ENCODE peak calls at places on chromosomes 11 and 22, in five cellular contexts. Z, P, U, M and N are unnamed samples.

GRCh38 chr22:35645646-35646045 is 2.6 kb upstream of the APOL6 start:
- DNase-seq in M (no peak), U (no peak), P (no peak), Z (no peak), N (no peak)

GRCh38 chr11:113167599-113167998 is 146.8 kb upstream of the TTC12 start:
- DNase-seq in U (no peak), P (no peak), M (no peak), Z (no peak), N (no peak)

GRCh38 chr11:67545280-67545679 is 22.0 kb upstream of the CABP2 start:
- DNase-seq in Z (no peak), P (no peak), U (peak), M (no peak), N (no peak)

GRCh38 chr22:46337870-46338269 is 2.4 kb downstream of the TRMU start:
- DNase-seq in U (peak), P (no peak), Z (no peak), M (no peak), N (no peak)

GRCh38 chr22:32378703-32379272 is 21.1 kb downstream of the RFPL3 start:
- DNase-seq in M (no peak), U (no peak), Z (peak), P (no peak), N (no peak)

GRCh38 chr22:28952857-28953256 is 69.5 kb downstream of the ZNRF3 start:
- DNase-seq in P (peak), Z (peak), M (peak), U (no peak), N (no peak)

GRCh38 chr22:17910561-17911311 is 113.6 kb downstream of the MICAL3 start:
- DNase-seq in M (peak), Z (peak), P (peak), U (no peak), N (peak)

GRCh38 chr11:76691655-76692054 is 21.1 kb upstream of the LRRC32 start:
- DNase-seq in Z (no peak), P (no peak), M (no peak), U (no peak), N (no peak)

GRCh38 chr11:86688398-86689179 is 16.2 kb upstream of the ME3 start:
- DNase-seq in Z (peak), U (no peak), P (peak), M (peak), N (no peak)

GRCh38 chr11:45180158-45180887 is 33.9 kb downstream of the PRDM11 start:
- DNase-seq in U (peak), P (no peak), Z (no peak), M (no peak), N (no peak)

GRCh38 chr22:49554741-49555140 is 272.9 kb downstream of the BRD1 start:
- DNase-seq in M (no peak), Z (no peak), P (no peak), U (no peak), N (no peak)

GRCh38 chr22:49765951-49766350 is 61.7 kb downstream of the BRD1 start:
- DNase-seq in P (no peak), M (no peak), U (peak), Z (no peak), N (no peak)

GRCh38 chr11:17777086-17777725 is 42.6 kb downstream of the KCNC1 start:
- DNase-seq in Z (no peak), M (no peak), U (no peak), P (no peak), N (no peak)

GRCh38 chr11:76233196-76233921 is 27.1 kb upstream of the WNT11 start:
- DNase-seq in U (peak), M (no peak), P (no peak), Z (no peak), N (no peak)

GRCh38 chr11:71139516-71140205 is 112.7 kb downstream of the SHANK2 start:
- DNase-seq in P (no peak), M (no peak), U (peak), Z (no peak), N (no peak)

GRCh38 chr11:3939211-3939610 is 83.7 kb downstream of the STIM1 start:
- DNase-seq in Z (peak), M (peak), P (peak), U (no peak), N (peak)

GRCh38 chr11:118287006-118287405 is 17.5 kb upstream of the CD3E start:
- DNase-seq in Z (no peak), M (no peak), U (no peak), P (no peak), N (no peak)

GRCh38 chr11:70183483-70184176 is 19.5 kb upstream of the FADD start:
- DNase-seq in P (no peak), U (no peak), Z (no peak), M (no peak), N (no peak)

GRCh38 chr11:60018058-60018457 is 1.1 kb downstream of the OOSP4B start:
- DNase-seq in P (no peak), M (no peak), U (no peak), Z (no peak), N (no peak)

GRCh38 chr22:17855891-17856290 is 81.6 kb upstream of the BID start:
- DNase-seq in P (no peak), M (no peak), Z (no peak), U (peak), N (no peak)

GRCh38 chr22:44862981-44863860 is 110.8 kb downstream of the ARHGAP8 start:
- DNase-seq in M (no peak), Z (no peak), P (no peak), U (peak), N (no peak)

GRCh38 chr22:20531404-20532181 is 24.2 kb downstream of the MED15 start:
- DNase-seq in P (no peak), M (no peak), Z (peak), U (no peak), N (peak)
- H3K4me3 ChIP-seq in P (no peak), M (no peak), Z (no peak), U (no peak), N (no peak)

GRCh38 chr11:96214745-96215093 is 128.3 kb downstream of the MAML2 start:
- DNase-seq in U (no peak), P (no peak), Z (no peak), M (no peak), N (no peak)
- H3K4me3 ChIP-seq in U (no peak), P (no peak), Z (no peak), M (no peak), N (no peak)

GRCh38 chr11:94544582-94544831 is 786 bp downstream of the FUT4 start:
- DNase-seq in U (no peak), Z (no peak), P (no peak), M (no peak), N (no peak)
- H3K4me3 ChIP-seq in U (peak), Z (peak), P (peak), M (peak), N (peak)

DNA sequence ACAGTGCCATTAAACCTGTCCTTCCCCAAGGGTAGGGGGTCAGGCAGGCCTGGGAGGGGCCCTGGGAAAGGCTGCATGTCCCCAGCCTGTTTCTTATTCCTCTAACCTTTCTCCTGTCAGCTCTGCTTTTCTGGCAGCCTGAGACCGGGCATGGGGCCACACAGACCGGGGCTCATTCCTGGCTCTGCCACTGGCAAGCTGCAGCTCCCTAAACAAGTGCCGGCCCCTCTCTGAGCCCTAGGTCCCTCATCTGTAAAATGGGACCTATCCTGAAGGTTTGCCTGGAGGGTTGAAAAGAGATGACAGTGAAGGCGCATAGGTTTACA is 559.5 kb downstream of the MN1 start:
- DNase-seq in M (no peak), P (no peak), U (no peak), Z (no peak), N (no peak)
- H3K4me3 ChIP-seq in M (no peak), P (no peak), U (no peak), Z (no peak), N (no peak)

DNA sequence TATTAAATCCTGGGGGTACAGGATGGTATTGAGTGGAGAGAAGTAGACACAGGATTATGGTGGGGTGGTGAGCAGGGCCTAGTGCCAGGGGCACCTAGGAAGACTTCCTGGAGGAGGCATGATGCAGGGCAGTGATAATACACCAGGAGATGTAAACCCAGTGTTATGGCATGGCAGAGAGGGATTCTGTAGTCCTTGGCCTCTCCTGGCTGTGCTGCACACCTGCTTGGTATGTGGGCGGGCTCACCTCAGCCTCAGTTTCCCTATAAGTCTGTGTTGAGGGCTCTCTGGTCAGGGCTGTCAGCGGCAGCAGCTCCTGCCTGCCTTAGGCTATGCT is 2.2 kb downstream of the PDXP start:
- DNase-seq in Z (no peak), M (no peak), P (no peak), U (no peak), N (no peak)
- H3K4me3 ChIP-seq in Z (no peak), M (peak), P (peak), U (no peak), N (no peak)

DNA sequence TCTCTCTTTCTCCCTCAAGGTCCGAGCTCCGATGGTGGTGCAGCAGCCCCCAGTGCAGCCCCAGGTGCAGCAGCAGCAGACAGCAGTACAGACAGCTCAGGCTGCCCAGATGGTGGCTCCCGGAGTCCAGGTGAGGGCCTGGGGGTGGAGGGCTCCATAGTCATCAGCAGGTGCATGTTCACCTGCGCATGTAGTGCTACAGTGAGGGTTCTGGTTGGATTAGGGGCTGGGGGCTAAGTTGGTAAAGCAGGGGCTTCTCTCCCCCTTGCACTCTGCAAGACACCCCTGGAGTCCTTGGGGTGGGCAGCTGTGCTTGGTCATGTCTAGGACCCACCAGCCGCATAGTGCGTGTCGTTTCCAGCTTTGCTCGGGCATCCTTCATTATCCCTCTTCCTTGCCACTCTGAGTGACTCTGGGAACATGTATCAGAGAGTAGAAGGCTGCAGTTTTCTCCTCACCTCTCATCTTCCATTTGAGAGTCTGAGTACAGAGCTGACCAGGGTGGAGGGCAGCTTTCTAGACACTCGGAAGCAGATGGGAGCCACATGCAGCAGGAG is 61.2 kb downstream of the MED15 start:
- DNase-seq in Z (no peak), P (no peak), U (no peak), M (no peak), N (no peak)
- H3K4me3 ChIP-seq in Z (no peak), P (no peak), U (no peak), M (no peak), N (no peak)